ENCODE peak calls at places on chromosomes 5 and 9, in eight cellular contexts. F is AG09309, Q is breast epithelium, J is prostate gland, A is stomach, P is cardiac fibroblast, U is pancreas, E is AG10803. Z is an unnamed sample.

GRCh38 chr9:133727876-133728441 is 10.2 kb downstream of the SARDH start:
- DNase-seq in E (no peak), J (no peak), U (no peak), Q (peak), P (no peak), F (no peak), A (peak), Z (no peak)

GRCh38 chr5:56620903-56621680 is 194.3 kb upstream of the MAP3K1 start:
- DNase-seq in U (no peak), Q (no peak), F (no peak), P (peak), J (no peak), E (peak), A (no peak), Z (no peak)

GRCh38 chr9:108080285-108080684 is 590.7 kb upstream of the KLF4 start:
- DNase-seq in A (no peak), Q (no peak), E (no peak), P (no peak), U (no peak), J (no peak), F (no peak), Z (no peak)

GRCh38 chr9:88747768-88748167 is 212.8 kb downstream of the NXNL2 start:
- DNase-seq in F (peak), A (no peak), Q (no peak), P (peak), E (peak), U (no peak), J (peak), Z (peak)

GRCh38 chr5:118301696-118302095 is 686.7 kb downstream of the DTWD2 start:
- DNase-seq in Q (no peak), J (no peak), A (no peak), E (no peak), U (no peak), P (no peak), F (no peak), Z (no peak)

GRCh38 chr9:85414399-85414798 is 327.4 kb downstream of the AGTPBP1 start:
- DNase-seq in J (no peak), U (no peak), F (no peak), E (no peak), A (no peak), Q (no peak), P (no peak), Z (no peak)

GRCh38 chr9:81141952-81142351 is 547.4 kb downstream of the TLE1 start:
- DNase-seq in A (no peak), P (no peak), J (no peak), F (no peak), Q (no peak), U (no peak), E (no peak), Z (no peak)

GRCh38 chr9:138025417-138025816 is 147.8 kb downstream of the CACNA1B start:
- DNase-seq in F (no peak), P (no peak), Q (peak), E (no peak), J (no peak), U (no peak), A (peak), Z (no peak)

GRCh38 chr9:87336407-87336806 is 161.3 kb upstream of the DAPK1 start:
- DNase-seq in Q (no peak), E (peak), F (no peak), U (peak), P (peak), J (no peak), A (no peak), Z (peak)

GRCh38 chr5:169667896-169668674 is 31.0 kb downstream of the DOCK2 start:
- DNase-seq in A (no peak), J (no peak), E (peak), U (no peak), Q (no peak), P (no peak), F (no peak), Z (no peak)

GRCh38 chr9:136326777-136327312 is 494 bp upstream of the GPSM1 start:
- DNase-seq in Q (no peak), J (no peak), P (no peak), F (no peak), E (no peak), A (no peak), U (no peak), Z (no peak)

GRCh38 chr9:129640086-129640870 is 1.7 kb downstream of the ASB6 start:
- DNase-seq in P (peak), Q (no peak), F (no peak), J (no peak), A (peak), E (no peak), U (peak), Z (no peak)

GRCh38 chr5:9785751-9786150 is 155.6 kb upstream of the TAS2R1 start:
- DNase-seq in E (no peak), P (no peak), Q (no peak), J (no peak), A (no peak), U (no peak), F (no peak), Z (no peak)

GRCh38 chr5:158135682-158136176 is 276.8 kb upstream of the CLINT1 start:
- DNase-seq in F (no peak), A (no peak), Q (no peak), J (no peak), P (no peak), U (no peak), E (no peak), Z (no peak)

GRCh38 chr9:12884736-12885395 is 110.0 kb downstream of the LURAP1L start:
- DNase-seq in Q (no peak), P (peak), J (no peak), E (peak), U (no peak), A (no peak), F (peak), Z (no peak)

GRCh38 chr5:66246621-66247020 is 102.5 kb downstream of the SREK1 start:
- DNase-seq in J (no peak), Q (no peak), U (no peak), A (no peak), F (peak), P (peak), E (peak), Z (no peak)

GRCh38 chr9:105415344-105415980 is 32.4 kb upstream of the FSD1L start:
- DNase-seq in J (peak), Q (no peak), P (peak), U (peak), E (peak), F (no peak), A (peak), Z (no peak)

GRCh38 chr5:179312557-179313235 is 32.6 kb downstream of the ADAMTS2 start:
- DNase-seq in E (peak), A (no peak), J (no peak), Q (no peak), F (no peak), P (no peak), U (no peak), Z (no peak)

GRCh38 chr5:43425965-43426364 is 13.8 kb upstream of the CCL28 start:
- DNase-seq in P (peak), A (peak), J (no peak), E (peak), U (no peak), Q (no peak), F (peak), Z (no peak)

GRCh38 chr5:39137391-39138181 is 63.4 kb upstream of the RICTOR start:
- DNase-seq in E (no peak), F (no peak), J (no peak), Q (no peak), P (no peak), U (no peak), A (no peak), Z (no peak)

GRCh38 chr5:139248826-139249453 is 44.6 kb upstream of the MATR3 start:
- DNase-seq in F (no peak), U (no peak), A (no peak), P (no peak), J (no peak), Q (no peak), E (no peak), Z (no peak)

GRCh38 chr5:139241139-139241538 is 43.0 kb upstream of the SIL1 start:
- DNase-seq in E (no peak), J (no peak), F (no peak), Q (no peak), U (no peak), A (no peak), P (no peak), Z (no peak)

GRCh38 chr5:139243425-139243965 is 45.3 kb upstream of the SIL1 start:
- DNase-seq in P (no peak), F (no peak), E (peak), Q (no peak), J (no peak), A (no peak), U (no peak), Z (no peak)

GRCh38 chr5:139246394-139246793 is 47.1 kb upstream of the MATR3 start:
- DNase-seq in F (no peak), P (peak), J (no peak), A (no peak), E (peak), Q (no peak), U (no peak), Z (no peak)

GRCh38 chr5:139245637-139246335 is 47.6 kb upstream of the SIL1 start:
- DNase-seq in U (no peak), J (no peak), P (no peak), A (no peak), E (no peak), Q (no peak), F (no peak), Z (no peak)
- TF ChIP-seq CTCF in U (no peak), J (no peak), P (no peak), A (no peak), E (no peak), Q (no peak), F (no peak), Z (no peak)

GRCh38 chr5:129904667-129905466 is 602 bp downstream of the CHSY3 start:
- DNase-seq in A (no peak), P (peak), Q (no peak), U (peak), J (peak), F (no peak), E (peak), Z (no peak)

GRCh38 chr5:129906177-129906887 is 2.1 kb downstream of the CHSY3 start:
- DNase-seq in F (no peak), Q (no peak), P (peak), E (peak), J (no peak), A (no peak), U (no peak), Z (no peak)

GRCh38 chr5:129903466-129904101 is 681 bp upstream of the CHSY3 start:
- DNase-seq in F (no peak), E (no peak), P (no peak), J (no peak), U (no peak), A (no peak), Q (no peak), Z (no peak)

GRCh38 chr5:129904102-129904666 is at the start of gene CHSY3:
- DNase-seq in P (peak), U (peak), F (no peak), Q (peak), E (peak), A (peak), J (peak), Z (peak)

DNA sequence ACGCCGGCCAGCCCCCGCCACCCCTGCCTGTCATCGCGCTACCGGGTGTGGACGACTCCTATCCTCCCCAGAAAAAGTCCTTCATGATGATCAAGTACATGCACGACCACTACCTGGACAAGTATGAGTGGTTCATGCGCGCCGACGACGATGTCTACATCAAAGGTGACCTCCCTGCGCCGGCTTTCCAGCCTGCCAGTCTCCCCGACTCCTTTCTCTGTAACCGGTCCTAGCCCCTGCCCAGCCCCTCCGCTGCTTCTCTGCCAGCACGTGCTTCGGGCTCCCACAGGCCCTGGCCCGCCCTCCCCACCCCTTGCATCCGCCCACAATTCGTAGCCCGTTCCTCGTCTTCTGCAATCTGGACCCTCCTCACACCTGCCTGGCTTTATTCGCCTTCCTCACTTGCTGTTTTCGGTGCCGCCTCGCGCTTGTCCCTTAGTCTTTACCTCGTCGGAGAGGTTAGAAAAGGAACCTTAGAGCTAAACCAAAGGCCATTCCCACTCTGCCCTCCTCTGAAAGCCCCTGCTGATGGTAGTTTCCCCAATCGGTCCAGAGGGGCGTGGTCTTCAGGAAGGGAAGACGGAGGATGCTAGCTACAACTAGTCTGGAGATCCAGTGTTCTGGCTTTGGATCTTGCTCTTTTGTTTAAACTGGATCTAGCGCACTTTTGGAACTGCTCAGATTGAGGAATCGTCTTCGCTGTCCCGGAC is 1.4 kb downstream of the CHSY3 start:
- DNase-seq in Q (no peak), A (no peak), U (no peak), J (no peak), P (peak), F (no peak), E (no peak), Z (no peak)
- H3K4me3 ChIP-seq in Q (peak), A (peak), U (peak), J (peak), P (peak), F (peak), E (peak), Z (no peak)

DNA sequence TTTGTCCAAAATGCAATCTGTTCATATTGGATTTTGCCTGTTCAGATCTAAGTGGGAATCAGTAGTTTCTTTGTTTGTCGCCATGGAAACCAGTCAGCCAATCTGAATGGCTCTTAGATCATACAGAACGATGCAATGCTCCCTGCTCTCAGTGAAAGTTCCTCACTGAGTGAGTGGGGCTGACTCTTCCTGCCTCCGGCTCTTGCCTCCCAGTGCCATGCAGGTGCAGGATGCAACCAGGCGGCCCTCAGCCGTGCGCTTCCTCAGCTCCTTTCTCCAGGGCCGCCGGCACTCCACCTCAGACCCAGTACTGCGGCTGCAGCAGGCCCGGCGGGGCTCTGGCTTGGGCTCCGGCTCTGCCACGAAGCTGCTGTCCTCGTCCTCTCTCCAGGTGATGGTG is at the start of gene PTPDC1:
- DNase-seq in F (peak), J (no peak), A (no peak), U (no peak), P (peak), E (peak), Q (no peak), Z (no peak)
- TF ChIP-seq CTCF in F (no peak), J (no peak), A (no peak), U (no peak), P (no peak), E (no peak), Q (no peak), Z (no peak)

GRCh38 chr9:127874301-127875216 is 2.9 kb downstream of the AK1 start:
- DNase-seq in Q (no peak), J (no peak), F (no peak), A (no peak), P (no peak), U (no peak), E (no peak), Z (no peak)
- H3K4me3 ChIP-seq in Q (no peak), J (no peak), F (no peak), A (peak), P (no peak), U (no peak), E (no peak), Z (no peak)

GRCh38 chr5:59506285-59506877 is 387.1 kb downstream of the PDE4D start:
- DNase-seq in U (no peak), P (peak), Q (no peak), J (no peak), E (peak), A (no peak), F (no peak), Z (peak)
- TF ChIP-seq CTCF in U (peak), P (peak), Q (no peak), J (peak), E (peak), A (peak), F (peak), Z (peak)

DNA sequence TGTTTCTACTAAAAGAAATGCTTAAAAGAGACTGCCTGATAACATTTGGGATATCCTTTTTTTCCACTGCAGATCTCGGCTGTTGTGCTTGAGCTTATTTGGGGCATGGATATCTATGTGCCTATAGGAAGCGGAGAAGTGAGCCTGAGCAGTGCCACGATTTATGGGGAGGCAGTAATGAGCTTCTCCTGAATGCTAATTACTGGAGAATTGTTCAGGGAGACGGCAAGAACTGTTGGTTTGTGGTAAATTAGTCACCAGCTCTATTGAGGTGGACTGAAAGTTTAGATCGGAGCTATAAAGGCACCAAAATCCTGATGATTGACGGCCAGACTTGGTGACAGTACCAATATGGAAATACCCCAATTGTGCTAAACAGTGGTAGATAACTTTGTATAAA is 186.5 kb downstream of the ARHGEF28 start:
- DNase-seq in P (no peak), A (no peak), U (no peak), F (no peak), E (no peak), J (no peak), Q (no peak), Z (no peak)
- H3K4me3 ChIP-seq in P (no peak), A (no peak), U (no peak), F (no peak), E (no peak), J (no peak), Q (no peak), Z (no peak)

DNA sequence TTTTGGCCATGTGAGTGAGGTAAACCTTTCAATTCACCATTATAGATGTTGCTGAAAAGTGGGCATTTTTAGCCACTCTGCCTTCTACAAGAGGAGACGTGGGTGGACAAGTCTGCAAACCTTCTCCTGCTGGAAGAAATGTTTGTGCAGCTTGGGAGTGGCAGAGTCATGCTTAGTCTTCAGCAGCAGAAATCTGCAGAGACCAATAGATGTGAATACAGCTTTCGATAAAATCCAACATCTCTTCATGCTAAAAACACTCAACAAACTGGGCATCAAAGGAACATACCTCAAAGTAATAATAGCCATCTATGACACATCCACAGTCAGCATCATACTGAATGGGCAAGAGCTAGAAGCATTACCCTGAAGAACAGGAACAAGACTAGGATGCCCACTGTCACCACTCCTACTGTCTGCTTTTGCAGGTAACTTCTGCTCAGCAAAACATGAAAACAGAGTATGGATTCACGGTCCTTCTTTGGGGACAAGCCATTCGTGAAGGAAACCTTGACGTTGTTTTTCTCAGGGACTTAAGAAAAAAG is 91.3 kb downstream of the RALGPS1 start:
- DNase-seq in U (no peak), A (no peak), F (no peak), Q (no peak), P (no peak), J (no peak), E (no peak), Z (no peak)
- TF ChIP-seq CTCF in U (no peak), A (no peak), F (no peak), Q (no peak), P (no peak), J (no peak), E (no peak), Z (no peak)

Z was measured in LNCaP clone FGC.